ENCODE peak calls at places on chromosomes 5 and 9, in eight cellular contexts. K, Q, X, A, B, D, Y and C are unnamed samples.

GRCh38 chr5:108078345-108078744 is 303.6 kb downstream of the FBXL17 start:
- DNase-seq in X (no peak), B (no peak), K (no peak), D (no peak), Q (no peak), A (no peak), Y (no peak), C (no peak)

GRCh38 chr5:34011521-34011920 is 3.7 kb upstream of the AMACR start:
- DNase-seq in Y (no peak), X (no peak), K (no peak), B (no peak), D (no peak), Q (no peak), A (no peak), C (no peak)

GRCh38 chr5:14775857-14776256 is 95.7 kb downstream of the ANKH start:
- DNase-seq in Q (no peak), X (no peak), K (peak; percentile 43), B (peak; percentile 71), D (no peak), Y (no peak), A (no peak), C (no peak)

GRCh38 chr9:114583371-114583770 is 4.2 kb upstream of the ATP6V1G1 start:
- DNase-seq in X (no peak), A (no peak), Q (no peak), B (no peak), K (no peak), Y (no peak), D (no peak), C (no peak)

GRCh38 chr9:76877961-76878360 is 28.0 kb downstream of the PRUNE2 start:
- DNase-seq in K (no peak), Y (no peak), X (no peak), Q (no peak), D (no peak), B (no peak), A (no peak), C (no peak)

GRCh38 chr9:29691758-29692407 is 2118.6 kb upstream of the C9orf72 start:
- DNase-seq in B (peak; percentile 0), A (no peak), K (no peak), Y (no peak), Q (no peak), D (no peak), X (no peak), C (no peak)

GRCh38 chr5:176697929-176698520 is 50.7 kb downstream of the TSPAN17 start:
- DNase-seq in B (no peak), Q (no peak), X (no peak), K (no peak), D (no peak), Y (no peak), A (no peak), C (no peak)

GRCh38 chr5:115831163-115831768 is 10.1 kb downstream of the ATG12 start:
- DNase-seq in A (no peak), Q (no peak), Y (no peak), B (peak; percentile 12), X (no peak), D (peak; percentile 44), K (peak; percentile 41), C (no peak)

GRCh38 chr9:108093773-108094675 is 604.5 kb upstream of the KLF4 start:
- DNase-seq in B (peak; percentile 60), A (no peak), Q (no peak), D (peak; percentile 50), Y (no peak), K (peak; percentile 97), X (no peak), C (no peak)

GRCh38 chr5:158967566-158967965 is 132.2 kb downstream of the EBF1 start:
- DNase-seq in B (no peak), X (no peak), K (no peak), Q (no peak), A (no peak), D (no peak), Y (no peak), C (no peak)

GRCh38 chr5:35776757-35777156 is 79.9 kb upstream of the IL7R start:
- DNase-seq in B (no peak), Q (no peak), Y (no peak), A (no peak), X (no peak), D (no peak), K (no peak), C (no peak)

GRCh38 chr5:4533457-4534105 is 606.5 kb upstream of the ADAMTS16 start:
- DNase-seq in A (no peak), Q (no peak), D (no peak), Y (no peak), K (no peak), B (no peak), X (no peak), C (no peak)

GRCh38 chr5:142908659-142909058 is 138.5 kb downstream of the ARHGAP26 start:
- DNase-seq in X (no peak), Q (no peak), A (no peak), K (no peak), Y (no peak), D (no peak), B (no peak), C (no peak)

GRCh38 chr5:141714542-141715303 is 32.7 kb upstream of the ARAP3 start:
- DNase-seq in Y (no peak), Q (no peak), D (no peak), K (no peak), B (no peak), A (no peak), X (no peak), C (no peak)

GRCh38 chr5:155150012-155150411 is 136.5 kb downstream of the KIF4B start:
- DNase-seq in D (no peak), Q (no peak), X (no peak), Y (no peak), B (no peak), K (no peak), A (no peak), C (no peak)

GRCh38 chr5:74233571-74233970 is 407.0 kb downstream of the ENC1 start:
- DNase-seq in Q (no peak), D (no peak), K (no peak), A (no peak), B (no peak), Y (no peak), X (no peak), C (no peak)

GRCh38 chr5:62134811-62135210 is 171.2 kb upstream of the KIF2A start:
- DNase-seq in B (no peak), Q (no peak), Y (no peak), A (no peak), K (no peak), D (no peak), X (no peak), C (no peak)

GRCh38 chr9:116250881-116251280 is 97.3 kb downstream of the PAPPA start:
- DNase-seq in D (no peak), Y (no peak), A (no peak), Q (no peak), K (no peak), X (no peak), B (no peak), C (no peak)

GRCh38 chr5:179265529-179266290 is 79.6 kb downstream of the ADAMTS2 start:
- DNase-seq in A (peak; percentile 80), B (no peak), K (peak; percentile 1), Q (peak; percentile 88), D (no peak), X (peak; percentile 78), Y (peak; percentile 97), C (peak; percentile 81)

GRCh38 chr9:131273146-131273545 is 3.2 kb downstream of the FAM78A start:
- DNase-seq in Q (no peak), A (no peak), Y (no peak), D (no peak), B (no peak), K (no peak), X (peak; percentile 83), C (peak; percentile 68)

GRCh38 chr9:5635390-5635789 is 6.5 kb downstream of the RIC1 start:
- DNase-seq in D (no peak), A (no peak), Y (no peak), X (no peak), B (no peak), Q (no peak), K (no peak), C (no peak)
- H3K4me3 ChIP-seq in D (no peak overlapping the region), A (no peak overlapping the region), Y (no peak overlapping the region), X (no peak overlapping the region), B (no peak overlapping the region), Q (no peak overlapping the region), K (no peak overlapping the region), C (no peak overlapping the region)

DNA sequence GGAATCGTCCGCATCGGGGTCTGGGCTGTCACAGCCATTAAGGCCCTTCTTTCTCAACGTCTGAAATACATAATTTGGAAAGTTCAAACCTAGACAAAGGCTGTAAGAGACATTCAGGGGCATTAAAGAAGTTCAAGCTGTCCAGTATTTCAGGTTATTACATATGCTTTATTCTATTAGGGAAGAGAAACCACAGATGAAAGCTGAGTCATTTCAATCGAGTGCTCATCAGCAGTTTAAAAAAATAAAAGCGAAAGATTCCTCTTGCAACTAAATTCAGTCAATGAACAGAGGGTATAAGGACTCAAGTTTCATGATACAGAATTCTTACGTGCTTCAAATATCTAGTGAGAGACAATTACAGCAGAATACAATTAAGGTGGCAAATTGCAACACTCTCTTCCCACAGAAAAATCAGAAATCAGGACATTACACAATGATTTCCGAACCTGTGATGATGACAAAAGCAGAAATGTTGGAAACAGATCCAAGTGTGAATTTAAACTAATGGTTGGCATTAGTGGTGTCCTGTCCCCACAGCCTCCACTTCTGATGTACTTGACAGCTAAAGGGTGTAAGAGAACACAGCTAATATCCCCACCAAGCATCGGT is 121.6 kb downstream of the MEF2C start:
- DNase-seq in D (no peak), B (no peak), K (no peak), A (no peak), X (no peak), Q (no peak), Y (no peak), C (no peak)
- H3K9me3 ChIP-seq in D (no peaks in the 10 kb centered on the region), B (no peaks in the 10 kb centered on the region), K (no peaks in the 10 kb centered on the region), A (no peaks in the 10 kb centered on the region), X (no peaks in the 10 kb centered on the region), Q (no peaks in the 10 kb centered on the region), Y (no peaks in the 10 kb centered on the region), C (no peaks in the 10 kb centered on the region)

GRCh38 chr9:126705767-126706697 is 92.3 kb downstream of the LMX1B start:
- DNase-seq in B (peak; percentile 71), K (peak; percentile 56), X (peak; percentile 89), D (peak; percentile 79), Y (no peak), Q (peak; percentile 83), A (peak; percentile 36), C (peak; percentile 77)
- H3K4me3 ChIP-seq in B (no peak overlapping the region), K (no peak overlapping the region), X (peak overlapping the region; percentile 55), D (peak overlapping the region; percentile 26), Y (no peak overlapping the region), Q (no peak overlapping the region), A (no peak overlapping the region), C (peak overlapping the region; percentile 30)

DNA sequence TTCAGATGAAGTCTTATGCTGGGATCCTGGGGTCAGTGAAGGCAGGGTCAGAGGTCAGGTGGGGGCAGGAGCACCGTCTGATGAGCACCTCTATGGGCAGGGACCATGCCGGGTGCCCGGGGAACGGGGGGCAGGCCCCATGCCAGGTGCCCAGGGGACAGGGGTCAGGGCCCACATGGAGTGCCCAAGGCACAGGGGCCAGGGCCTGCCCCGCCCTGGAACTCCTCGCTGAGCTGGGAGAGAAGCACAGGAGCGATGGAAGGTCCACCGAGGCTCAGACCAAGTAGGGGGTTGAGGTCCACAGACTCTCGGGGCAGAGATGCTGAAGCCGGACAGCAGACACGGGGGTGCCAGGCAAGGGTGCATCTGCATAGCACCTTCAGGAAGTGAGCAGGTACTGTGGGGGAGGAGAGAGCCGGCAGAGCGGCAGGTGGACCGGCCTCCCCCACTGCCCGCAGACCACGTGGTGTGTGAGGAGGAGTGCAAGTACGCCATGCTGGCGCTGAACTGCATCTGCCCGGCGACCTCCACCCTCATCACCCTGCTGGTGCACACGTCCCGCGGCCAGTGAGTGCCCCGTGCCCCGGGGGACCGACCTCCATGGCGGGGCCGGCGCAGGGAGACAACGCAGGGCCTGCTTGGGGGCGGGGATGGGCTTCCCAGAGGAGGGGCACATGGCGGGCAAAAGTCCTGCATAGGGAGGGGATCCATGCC is 67.7 kb downstream of the KCNT1 start:
- DNase-seq in X (no peak), B (no peak), D (no peak), K (no peak), A (no peak), Q (no peak), Y (no peak), C (no peak)
- H3K9me3 ChIP-seq in X (peaks cover 23% of the 10 kb centered on the region), B (no peaks in the 10 kb centered on the region), D (peaks cover 12% of the 10 kb centered on the region), K (no peaks in the 10 kb centered on the region), A (peaks cover 21% of the 10 kb centered on the region), Q (no peaks in the 10 kb centered on the region), Y (peaks cover 4% of the 10 kb centered on the region), C (no peaks in the 10 kb centered on the region)